ENCODE peak calls at places on chromosomes 7 and 10, in ten cellular contexts. One of them, this sample, is unnamed.

GRCh38 chr10:24723386-24723787 is 300 bp downstream of the ARHGAP21 start:
- DNase-seq in astrocyte of the spinal cord: peak
- DNase-seq in Calu3: peak
- DNase-seq in heart left ventricle: peak
- DNase-seq in GM10248: peak
- DNase-seq in Peyer's patch: peak
- DNase-seq in A673: peak
- DNase-seq in nephron progenitor cell: peak
- DNase-seq in fibroblast of lung: peak
- DNase-seq in esophagus squamous epithelium: no peak
- DNase-seq in this sample: no peak

GRCh38 chr7:94206295-94206694 is 188.4 kb upstream of the COL1A2 start:
- DNase-seq in A673: no peak
- DNase-seq in astrocyte of the spinal cord: no peak
- DNase-seq in Peyer's patch: no peak
- DNase-seq in Calu3: no peak
- DNase-seq in GM10248: no peak
- DNase-seq in esophagus squamous epithelium: no peak
- DNase-seq in nephron progenitor cell: no peak
- DNase-seq in fibroblast of lung: no peak
- DNase-seq in heart left ventricle: no peak
- DNase-seq in this sample: no peak

GRCh38 chr7:56009695-56010094 is 41.5 kb downstream of the PSPH start:
- DNase-seq in GM10248: no peak
- DNase-seq in fibroblast of lung: peak
- DNase-seq in astrocyte of the spinal cord: peak
- DNase-seq in A673: no peak
- DNase-seq in heart left ventricle: no peak
- DNase-seq in Calu3: peak
- DNase-seq in nephron progenitor cell: no peak
- DNase-seq in esophagus squamous epithelium: no peak
- DNase-seq in Peyer's patch: no peak
- DNase-seq in this sample: no peak

GRCh38 chr10:122154733-122155366 is 116.2 kb upstream of the BTBD16 start:
- DNase-seq in astrocyte of the spinal cord: peak
- DNase-seq in esophagus squamous epithelium: no peak
- DNase-seq in GM10248: no peak
- DNase-seq in Peyer's patch: no peak
- DNase-seq in Calu3: no peak
- DNase-seq in nephron progenitor cell: no peak
- DNase-seq in fibroblast of lung: peak
- DNase-seq in A673: no peak
- DNase-seq in heart left ventricle: peak
- DNase-seq in this sample: peak

GRCh38 chr10:132542086-132542775 is 4.6 kb downstream of the INPP5A start:
- DNase-seq in fibroblast of lung: no peak
- DNase-seq in Calu3: no peak
- DNase-seq in A673: no peak
- DNase-seq in heart left ventricle: peak
- DNase-seq in Peyer's patch: peak
- DNase-seq in GM10248: no peak
- DNase-seq in nephron progenitor cell: no peak
- DNase-seq in astrocyte of the spinal cord: no peak
- DNase-seq in esophagus squamous epithelium: no peak
- DNase-seq in this sample: no peak

GRCh38 chr7:158816995-158817394 is 12.3 kb downstream of the ESYT2 start:
- DNase-seq in A673: no peak
- DNase-seq in nephron progenitor cell: no peak
- DNase-seq in Peyer's patch: peak
- DNase-seq in Calu3: peak
- DNase-seq in astrocyte of the spinal cord: no peak
- DNase-seq in fibroblast of lung: no peak
- DNase-seq in GM10248: no peak
- DNase-seq in esophagus squamous epithelium: no peak
- DNase-seq in heart left ventricle: no peak
- DNase-seq in this sample: no peak

GRCh38 chr10:68816796-68817412 is 10.4 kb upstream of the STOX1 start:
- DNase-seq in nephron progenitor cell: no peak
- DNase-seq in A673: no peak
- DNase-seq in fibroblast of lung: no peak
- DNase-seq in esophagus squamous epithelium: no peak
- DNase-seq in Calu3: no peak
- DNase-seq in Peyer's patch: no peak
- DNase-seq in GM10248: no peak
- DNase-seq in astrocyte of the spinal cord: no peak
- DNase-seq in heart left ventricle: no peak
- DNase-seq in this sample: no peak

GRCh38 chr10:49175587-49176309 is 12.4 kb downstream of the TMEM273 start:
- DNase-seq in A673: no peak
- DNase-seq in fibroblast of lung: no peak
- DNase-seq in nephron progenitor cell: no peak
- DNase-seq in astrocyte of the spinal cord: no peak
- DNase-seq in Peyer's patch: no peak
- DNase-seq in GM10248: no peak
- DNase-seq in heart left ventricle: no peak
- DNase-seq in Calu3: no peak
- DNase-seq in esophagus squamous epithelium: no peak
- DNase-seq in this sample: no peak

GRCh38 chr10:15897282-15897681 is 37.0 kb upstream of the MINDY3 start:
- DNase-seq in nephron progenitor cell: no peak
- DNase-seq in fibroblast of lung: peak
- DNase-seq in A673: peak
- DNase-seq in Calu3: no peak
- DNase-seq in esophagus squamous epithelium: no peak
- DNase-seq in heart left ventricle: no peak
- DNase-seq in Peyer's patch: no peak
- DNase-seq in GM10248: no peak
- DNase-seq in astrocyte of the spinal cord: peak
- DNase-seq in this sample: no peak

GRCh38 chr10:15896654-15897053 is 36.3 kb upstream of the MINDY3 start:
- DNase-seq in nephron progenitor cell: no peak
- DNase-seq in esophagus squamous epithelium: no peak
- DNase-seq in Peyer's patch: no peak
- DNase-seq in heart left ventricle: no peak
- DNase-seq in A673: no peak
- DNase-seq in fibroblast of lung: no peak
- DNase-seq in astrocyte of the spinal cord: no peak
- DNase-seq in Calu3: no peak
- DNase-seq in GM10248: no peak
- DNase-seq in this sample: no peak

GRCh38 chr10:15901889-15902288 is 41.6 kb upstream of the MINDY3 start:
- DNase-seq in Peyer's patch: no peak
- DNase-seq in astrocyte of the spinal cord: no peak
- DNase-seq in esophagus squamous epithelium: no peak
- DNase-seq in heart left ventricle: no peak
- DNase-seq in Calu3: no peak
- DNase-seq in fibroblast of lung: no peak
- DNase-seq in nephron progenitor cell: no peak
- DNase-seq in GM10248: no peak
- DNase-seq in A673: no peak
- DNase-seq in this sample: no peak

GRCh38 chr10:15898046-15898445 is 37.7 kb upstream of the MINDY3 start:
- DNase-seq in Peyer's patch: no peak
- DNase-seq in Calu3: no peak
- DNase-seq in esophagus squamous epithelium: no peak
- DNase-seq in astrocyte of the spinal cord: peak
- DNase-seq in GM10248: no peak
- DNase-seq in A673: peak
- DNase-seq in nephron progenitor cell: no peak
- DNase-seq in heart left ventricle: no peak
- DNase-seq in fibroblast of lung: peak
- DNase-seq in this sample: no peak
- TF ChIP-seq CTCF in Peyer's patch: peak
- TF ChIP-seq CTCF in Calu3: no peak
- TF ChIP-seq CTCF in esophagus squamous epithelium: no peak
- TF ChIP-seq CTCF in astrocyte of the spinal cord: peak
- TF ChIP-seq CTCF in GM10248: no peak
- TF ChIP-seq CTCF in A673: peak
- TF ChIP-seq CTCF in nephron progenitor cell: peak
- TF ChIP-seq CTCF in heart left ventricle: no peak
- TF ChIP-seq CTCF in fibroblast of lung: peak
- TF ChIP-seq CTCF in this sample: peak

DNA sequence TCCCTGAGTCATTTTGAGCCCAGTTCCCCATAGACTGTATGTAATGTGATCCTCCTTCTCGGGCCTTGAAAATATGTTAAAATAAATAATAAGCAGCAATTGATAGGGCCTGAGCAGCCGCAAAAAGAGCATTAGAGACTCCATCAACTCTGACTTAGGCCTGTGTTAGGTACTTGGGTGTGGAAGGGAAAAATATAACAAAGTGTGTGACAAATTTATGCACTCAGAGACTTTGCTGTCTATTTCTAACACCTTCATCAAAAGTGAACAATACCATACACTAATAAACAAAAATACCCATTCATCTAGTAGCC is 31.4 kb upstream of the HABP2 start:
- DNase-seq in Peyer's patch: no peak
- DNase-seq in astrocyte of the spinal cord: no peak
- DNase-seq in fibroblast of lung: no peak
- DNase-seq in Calu3: no peak
- DNase-seq in GM10248: no peak
- DNase-seq in esophagus squamous epithelium: no peak
- DNase-seq in nephron progenitor cell: no peak
- DNase-seq in A673: no peak
- DNase-seq in heart left ventricle: no peak
- DNase-seq in this sample: no peak
- TF ChIP-seq CTCF in Peyer's patch: no peak
- TF ChIP-seq CTCF in astrocyte of the spinal cord: no peak
- TF ChIP-seq CTCF in fibroblast of lung: no peak
- TF ChIP-seq CTCF in Calu3: no peak
- TF ChIP-seq CTCF in GM10248: no peak
- TF ChIP-seq CTCF in esophagus squamous epithelium: no peak
- TF ChIP-seq CTCF in nephron progenitor cell: peak
- TF ChIP-seq CTCF in A673: no peak
- TF ChIP-seq CTCF in heart left ventricle: peak
- TF ChIP-seq CTCF in this sample: no peak

GRCh38 chr10:102919237-102919959 is 1.3 kb downstream of the CNNM2 start:
- DNase-seq in Calu3: peak
- DNase-seq in heart left ventricle: peak
- DNase-seq in astrocyte of the spinal cord: peak
- DNase-seq in GM10248: no peak
- DNase-seq in A673: no peak
- DNase-seq in nephron progenitor cell: peak
- DNase-seq in fibroblast of lung: peak
- DNase-seq in esophagus squamous epithelium: no peak
- DNase-seq in Peyer's patch: peak
- DNase-seq in this sample: peak

GRCh38 chr10:102918817-102919236 is 733 bp downstream of the CNNM2 start:
- DNase-seq in GM10248: peak
- DNase-seq in nephron progenitor cell: no peak
- DNase-seq in astrocyte of the spinal cord: no peak
- DNase-seq in Calu3: peak
- DNase-seq in esophagus squamous epithelium: no peak
- DNase-seq in fibroblast of lung: no peak
- DNase-seq in A673: peak
- DNase-seq in heart left ventricle: no peak
- DNase-seq in Peyer's patch: no peak
- DNase-seq in this sample: no peak

GRCh38 chr10:102919992-102920736 is 2.1 kb downstream of the CNNM2 start:
- DNase-seq in esophagus squamous epithelium: no peak
- DNase-seq in A673: no peak
- DNase-seq in heart left ventricle: no peak
- DNase-seq in fibroblast of lung: no peak
- DNase-seq in Calu3: no peak
- DNase-seq in Peyer's patch: no peak
- DNase-seq in nephron progenitor cell: no peak
- DNase-seq in GM10248: no peak
- DNase-seq in astrocyte of the spinal cord: no peak
- DNase-seq in this sample: no peak

GRCh38 chr10:102917314-102917961 is 656 bp upstream of the CNNM2 start:
- DNase-seq in esophagus squamous epithelium: peak
- DNase-seq in heart left ventricle: peak
- DNase-seq in Peyer's patch: peak
- DNase-seq in astrocyte of the spinal cord: peak
- DNase-seq in GM10248: peak
- DNase-seq in nephron progenitor cell: peak
- DNase-seq in fibroblast of lung: peak
- DNase-seq in A673: peak
- DNase-seq in Calu3: peak
- DNase-seq in this sample: peak

DNA sequence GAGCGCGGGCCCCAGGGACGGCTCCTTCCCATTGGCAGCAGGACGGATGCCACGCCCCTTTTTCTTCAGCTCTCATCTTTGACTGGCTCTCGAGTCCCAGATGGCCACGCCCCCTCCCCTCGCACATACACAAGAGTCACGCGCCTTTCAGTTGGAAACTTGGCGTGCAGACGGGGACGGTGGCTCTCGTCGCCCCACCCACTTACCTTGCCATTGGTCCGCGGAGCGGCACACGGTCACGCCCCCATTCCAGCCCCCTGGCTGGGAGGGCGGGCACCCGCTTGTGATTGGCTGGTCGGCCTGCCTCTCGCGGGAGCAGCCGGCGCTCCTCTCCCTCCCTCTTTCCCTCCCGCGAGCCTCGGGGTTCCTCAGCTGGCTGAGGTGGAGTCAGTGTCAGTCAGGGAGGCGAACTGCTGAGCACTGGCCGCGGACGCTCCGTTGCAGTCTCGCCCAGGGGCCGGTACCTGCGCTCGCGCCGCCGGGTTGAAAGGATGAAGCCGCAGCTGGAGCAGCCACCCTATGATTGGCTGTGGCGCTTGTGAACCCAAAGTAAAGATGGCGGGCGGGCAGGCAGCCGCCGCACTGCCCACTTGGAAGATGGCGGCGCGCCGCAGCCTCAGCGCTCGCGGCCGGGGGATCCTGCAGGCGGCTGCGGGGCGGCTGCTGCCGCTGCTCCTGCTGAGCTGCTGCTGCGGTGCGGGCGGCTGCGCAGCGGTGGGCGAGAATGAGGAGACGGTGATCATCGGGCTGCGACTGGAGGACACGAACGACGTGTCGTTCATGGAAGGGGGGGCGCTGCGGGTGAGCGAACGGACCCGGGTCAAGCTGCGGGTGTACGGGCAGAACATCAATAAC is at the start of gene CNNM2:
- DNase-seq in A673: peak
- DNase-seq in heart left ventricle: peak
- DNase-seq in fibroblast of lung: peak
- DNase-seq in nephron progenitor cell: peak
- DNase-seq in Peyer's patch: peak
- DNase-seq in Calu3: peak
- DNase-seq in esophagus squamous epithelium: peak
- DNase-seq in GM10248: peak
- DNase-seq in astrocyte of the spinal cord: peak
- DNase-seq in this sample: peak
- TF ChIP-seq CTCF in A673: no peak
- TF ChIP-seq CTCF in heart left ventricle: no peak
- TF ChIP-seq CTCF in fibroblast of lung: no peak
- TF ChIP-seq CTCF in nephron progenitor cell: no peak
- TF ChIP-seq CTCF in Peyer's patch: no peak
- TF ChIP-seq CTCF in Calu3: no peak
- TF ChIP-seq CTCF in esophagus squamous epithelium: no peak
- TF ChIP-seq CTCF in GM10248: no peak
- TF ChIP-seq CTCF in astrocyte of the spinal cord: no peak
- TF ChIP-seq CTCF in this sample: no peak

DNA sequence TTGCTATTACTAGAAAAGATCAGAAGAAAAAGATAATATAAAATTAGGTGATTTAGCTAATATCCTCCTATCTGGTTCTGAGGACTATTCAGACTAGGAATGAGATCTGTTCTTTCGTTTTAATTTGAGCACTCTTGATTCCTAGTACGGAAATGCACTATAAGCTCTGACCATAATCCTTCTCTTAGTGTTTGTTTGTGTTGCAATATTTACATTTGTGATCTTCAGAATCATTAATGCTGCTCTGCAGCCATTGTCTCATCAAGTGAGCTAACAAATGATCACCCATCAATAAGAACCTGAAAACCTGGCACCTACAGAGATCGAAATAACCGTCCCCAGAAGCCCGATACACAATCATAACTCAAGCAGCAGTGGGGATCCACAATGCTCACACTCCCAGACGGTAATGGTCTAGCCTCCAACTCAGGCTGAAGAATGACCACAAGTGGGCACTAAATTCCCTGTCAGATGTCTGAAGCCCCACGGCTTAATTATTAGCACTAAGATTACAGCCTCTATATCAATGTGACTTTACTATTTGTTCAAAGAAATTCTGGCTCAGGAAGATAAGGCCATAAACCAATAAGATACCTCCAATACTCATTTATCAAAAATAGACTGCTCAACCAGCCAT is 156.0 kb upstream of the NFE2L3 start:
- DNase-seq in Peyer's patch: no peak
- DNase-seq in esophagus squamous epithelium: no peak
- DNase-seq in heart left ventricle: no peak
- DNase-seq in A673: no peak
- DNase-seq in nephron progenitor cell: no peak
- DNase-seq in Calu3: peak
- DNase-seq in fibroblast of lung: no peak
- DNase-seq in GM10248: no peak
- DNase-seq in astrocyte of the spinal cord: no peak
- DNase-seq in this sample: no peak
- TF ChIP-seq CTCF in Peyer's patch: no peak
- TF ChIP-seq CTCF in esophagus squamous epithelium: no peak
- TF ChIP-seq CTCF in heart left ventricle: no peak
- TF ChIP-seq CTCF in A673: peak
- TF ChIP-seq CTCF in nephron progenitor cell: no peak
- TF ChIP-seq CTCF in Calu3: no peak
- TF ChIP-seq CTCF in fibroblast of lung: no peak
- TF ChIP-seq CTCF in GM10248: no peak
- TF ChIP-seq CTCF in astrocyte of the spinal cord: no peak
- TF ChIP-seq CTCF in this sample: no peak